ENCODE peak calls at places on chromosome X, in seven cellular contexts. A is mucosa of descending colon, Q is cardiac muscle cell, J is foreskin fibroblast, U is brain microvascular endothelial cell, S is dorsolateral prefrontal cortex, L is fibroblast of lung. W is an unnamed sample.

GRCh38 chrX:135383249-135383648 is 38.5 kb upstream of the SMIM10L2A start:
- DNase-seq in A (no peak), U (no peak), Q (no peak), L (no peak), S (no peak), J (no peak), W (no peak)

GRCh38 chrX:41384041-41384705 is 50.2 kb downstream of the DDX3X start:
- DNase-seq in U (peak), A (peak), L (peak), S (no peak), Q (peak), J (peak), W (peak)

GRCh38 chrX:397575-397974 is 10.9 kb upstream of the PPP2R3B start:
- DNase-seq in U (peak), Q (peak), A (no peak), L (peak), S (no peak), J (peak), W (peak)

GRCh38 chrX:86806786-86807185 is 658.5 kb downstream of the DACH2 start:
- DNase-seq in U (peak), Q (no peak), J (no peak), L (no peak), A (no peak), S (no peak), W (peak)

GRCh38 chrX:46587158-46587557 is 13.6 kb downstream of the CHST7 start:
- DNase-seq in S (no peak), L (peak), U (peak), A (no peak), J (no peak), Q (peak), W (peak)

GRCh38 chrX:150146271-150146888 is 208.1 kb upstream of the EOLA2 start:
- DNase-seq in U (no peak), Q (no peak), S (no peak), L (no peak), J (no peak), A (no peak), W (no peak)

GRCh38 chrX:2708016-2708415 is 16.9 kb downstream of the CD99 start:
- DNase-seq in J (no peak), A (no peak), S (no peak), U (no peak), L (no peak), Q (no peak), W (peak)

GRCh38 chrX:152070186-152070585 is 68.2 kb downstream of the MAGEA10 start:
- DNase-seq in S (no peak), J (no peak), Q (no peak), A (no peak), L (peak), U (no peak), W (no peak)

GRCh38 chrX:141947350-141947749 is 43.7 kb downstream of the MAGEC1 start:
- DNase-seq in U (no peak), S (no peak), J (no peak), A (no peak), Q (no peak), L (no peak), W (no peak)

GRCh38 chrX:104988038-104988437 is 232.5 kb downstream of the TEX13A start:
- DNase-seq in S (no peak), J (no peak), L (peak), Q (no peak), A (no peak), U (no peak), W (no peak)

GRCh38 chrX:69107231-69107739 is 58.0 kb downstream of the PJA1 start:
- DNase-seq in A (no peak), Q (peak), L (no peak), J (no peak), U (no peak), S (no peak), W (no peak)

GRCh38 chrX:51614353-51614752 is 4.4 kb downstream of the CENPVL3 start:
- DNase-seq in L (peak), J (peak), S (no peak), A (no peak), U (peak), Q (peak), W (peak)
- H3K4me3 ChIP-seq in L (no peak), J (no peak), S (no peak), A (no peak), U (no peak), Q (no peak), W (no peak)

GRCh38 chrX:153379971-153380581 is 21.1 kb downstream of the PNMA6E start:
- DNase-seq in Q (no peak), A (no peak), U (no peak), J (no peak), S (no peak), L (no peak), W (no peak)

GRCh38 chrX:153379508-153379907 is 21.6 kb downstream of the PNMA6E start:
- DNase-seq in Q (no peak), A (no peak), L (no peak), J (no peak), S (no peak), U (no peak), W (no peak)

GRCh38 chrX:153382563-153383482 is 18.3 kb downstream of the PNMA6E start:
- DNase-seq in A (no peak), L (no peak), U (no peak), J (no peak), Q (no peak), S (no peak), W (no peak)

GRCh38 chrX:153380691-153381090 is 20.5 kb downstream of the PNMA6E start:
- DNase-seq in L (no peak), S (no peak), A (no peak), Q (no peak), J (no peak), U (no peak), W (no peak)

DNA sequence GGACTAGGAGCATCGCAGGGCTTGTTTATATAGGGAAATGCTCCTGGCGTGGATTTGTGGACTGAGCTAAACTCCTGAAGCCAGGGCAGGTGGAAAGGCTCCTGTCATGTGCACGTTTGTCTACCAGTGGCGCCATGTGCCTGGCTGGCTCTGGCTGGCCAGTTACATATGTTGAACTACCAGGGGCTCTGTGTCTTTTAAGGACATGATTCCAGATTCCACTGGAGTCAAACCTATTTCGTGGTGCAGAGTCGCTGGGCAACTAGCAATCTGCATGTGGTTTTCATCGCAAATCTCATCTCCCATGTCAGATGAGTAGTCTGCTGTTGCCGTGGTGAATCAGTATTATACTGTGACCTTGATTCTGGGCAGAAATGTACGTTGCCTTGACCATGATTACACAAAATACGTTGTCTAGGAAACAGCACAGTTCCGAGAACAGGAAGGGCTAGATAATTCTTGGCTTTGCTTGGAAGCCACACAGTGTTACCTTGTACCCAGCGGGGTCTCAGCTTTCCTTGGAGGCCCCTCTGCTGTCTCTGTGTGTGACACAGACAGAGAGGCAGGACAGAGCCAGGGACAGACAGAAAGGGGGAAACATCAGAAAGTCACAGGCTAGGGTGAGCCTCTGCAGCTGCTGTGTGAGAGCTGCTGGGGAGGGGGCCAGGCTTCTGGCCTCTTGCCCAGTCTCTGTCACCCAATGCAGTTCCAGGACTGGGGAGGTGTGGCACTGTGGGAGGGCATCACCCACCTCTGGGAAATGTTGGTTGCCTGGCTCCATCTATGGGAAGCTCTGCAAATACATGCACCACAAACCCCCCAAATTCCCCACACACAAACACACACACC is 19.2 kb downstream of the PNMA6E start:
- DNase-seq in Q (peak), A (no peak), J (peak), U (peak), S (no peak), L (peak), W (peak)
- TF ChIP-seq CTCF in Q (peak), A (no peak), J (no peak), U (peak), S (no peak), L (peak), W (peak)

GRCh38 chrX:49209434-49210251 is 9.7 kb upstream of the SYP start:
- DNase-seq in S (no peak), A (no peak), Q (no peak), U (no peak), L (no peak), J (no peak), W (peak)

GRCh38 chrX:49211074-49211473 is 11.1 kb upstream of the SYP start:
- DNase-seq in J (no peak), L (no peak), A (no peak), S (no peak), Q (no peak), U (no peak), W (no peak)

GRCh38 chrX:49208399-49208798 is 8.4 kb upstream of the SYP start:
- DNase-seq in L (no peak), S (no peak), U (no peak), J (no peak), Q (no peak), A (no peak), W (no peak)

GRCh38 chrX:49212209-49212608 is 12.2 kb upstream of the SYP start:
- DNase-seq in J (no peak), L (no peak), Q (no peak), A (no peak), U (no peak), S (no peak), W (no peak)

GRCh38 chrX:49210406-49210805 is 10.4 kb upstream of the SYP start:
- DNase-seq in Q (no peak), S (no peak), U (no peak), J (no peak), L (no peak), A (no peak), W (no peak)
- H3K4me3 ChIP-seq in Q (no peak), S (no peak), U (no peak), J (no peak), L (no peak), A (no peak), W (no peak)

DNA sequence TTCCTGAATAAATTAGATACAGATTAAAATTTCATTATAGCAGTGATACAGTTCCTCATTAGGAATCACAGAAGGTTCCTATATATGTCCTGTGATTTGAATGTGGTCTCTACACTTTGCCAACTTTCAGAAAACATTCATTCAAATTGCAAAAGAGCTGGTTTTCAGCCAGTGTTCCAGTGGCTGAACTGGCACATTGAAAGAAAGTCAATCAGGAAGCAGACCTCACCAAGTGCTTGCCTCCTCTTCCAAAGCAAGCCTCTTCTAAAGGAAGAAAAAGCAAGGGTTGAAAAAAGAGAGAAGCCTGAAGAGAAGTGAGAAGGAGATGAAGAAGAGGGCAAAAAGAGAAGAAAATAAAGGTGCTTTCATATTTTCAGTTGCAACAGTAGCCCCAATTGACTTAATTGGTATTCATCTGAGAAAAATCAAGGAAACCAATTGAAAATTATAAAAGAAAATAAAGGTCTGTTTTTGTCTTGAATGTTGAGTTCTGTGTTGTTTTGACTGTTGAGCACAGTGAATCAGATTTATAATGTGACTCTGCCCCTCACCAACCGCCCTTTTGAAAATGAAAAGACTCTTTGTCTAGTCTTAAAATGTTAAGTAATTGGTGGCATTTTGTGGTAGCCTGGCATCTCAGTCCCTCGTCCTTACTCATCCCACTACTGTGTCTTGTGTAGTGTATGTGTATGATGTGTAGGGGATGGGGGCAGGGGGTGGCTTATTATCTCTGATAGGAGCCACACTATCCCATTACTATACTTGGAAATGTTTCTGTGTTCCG is 12.5 kb downstream of the KLHL34 start:
- DNase-seq in A (no peak), Q (no peak), L (no peak), S (no peak), U (no peak), J (no peak), W (no peak)
- TF ChIP-seq CTCF in A (no peak), Q (no peak), L (no peak), S (no peak), U (no peak), J (no peak), W (no peak)

GRCh38 chrX:110219920-110220319 is 98.0 kb downstream of the AMMECR1 start:
- DNase-seq in S (no peak), U (no peak), J (peak), Q (peak), L (peak), A (no peak), W (peak)
- H3K4me3 ChIP-seq in S (no peak), U (no peak), J (no peak), Q (no peak), L (no peak), A (no peak), W (no peak)

DNA sequence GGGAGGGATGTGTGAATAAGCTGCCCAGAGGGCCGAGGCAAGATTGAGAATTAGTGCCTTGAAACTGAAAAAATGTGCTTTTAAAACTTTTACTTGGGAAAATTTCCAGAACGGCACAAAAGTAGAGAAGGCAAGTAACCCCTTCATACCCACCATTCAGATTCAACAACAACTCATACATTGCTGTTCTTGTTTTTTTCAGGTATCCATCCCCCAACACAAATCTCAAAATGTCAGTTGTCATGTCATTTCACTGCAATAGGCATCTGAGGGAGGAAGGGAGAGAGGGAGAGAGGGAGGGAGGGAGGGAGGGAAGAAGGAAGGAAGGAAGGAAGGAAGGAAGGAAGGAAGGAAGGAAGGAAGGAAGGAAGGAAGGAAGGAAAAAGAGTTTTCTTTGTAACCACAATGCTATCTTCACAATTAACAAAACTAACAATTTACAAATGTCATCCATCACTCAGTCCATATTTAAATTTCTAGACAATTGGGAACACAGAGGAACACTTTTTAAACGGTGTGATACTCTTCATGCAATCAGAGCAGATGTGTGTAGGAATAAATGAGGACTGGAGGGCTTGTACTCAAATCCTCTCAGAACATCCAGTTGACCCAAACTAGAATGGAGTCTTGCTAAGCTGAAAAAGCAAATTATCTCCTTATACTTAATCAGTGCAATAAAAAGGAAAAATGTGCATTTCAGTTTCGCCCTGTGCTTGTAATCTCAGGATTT is 54.8 kb upstream of the ADGRG2 start:
- DNase-seq in S (no peak), L (no peak), Q (no peak), U (no peak), A (no peak), J (no peak), W (no peak)
- TF ChIP-seq CTCF in S (no peak), L (no peak), Q (no peak), U (no peak), A (no peak), J (no peak), W (no peak)

DNA sequence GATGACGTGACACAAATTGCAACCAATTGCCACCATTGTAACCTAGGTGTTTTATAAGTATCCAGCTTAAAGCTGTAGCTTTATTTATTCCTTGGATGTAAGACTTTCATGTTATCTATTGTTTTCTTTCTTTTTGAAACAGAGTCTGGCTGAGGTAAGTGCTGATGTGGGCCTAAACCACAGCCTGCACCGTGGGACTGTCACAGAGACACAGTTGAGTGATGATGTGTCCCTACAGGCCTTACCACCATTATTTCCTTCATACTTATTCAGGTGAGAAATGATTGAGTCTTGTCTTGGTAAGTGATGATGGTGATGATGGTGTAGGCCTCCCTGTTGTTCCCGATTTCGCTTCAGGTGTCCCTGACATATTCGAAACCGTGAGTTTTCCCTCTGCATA is 8.3 kb downstream of the ATXN3L start:
- DNase-seq in A (no peak), U (no peak), S (no peak), Q (no peak), J (no peak), L (no peak), W (no peak)
- H3K4me3 ChIP-seq in A (no peak), U (no peak), S (no peak), Q (no peak), J (no peak), L (no peak), W (no peak)

GRCh38 chrX:154380153-154380552 is 1.1 kb downstream of the EMD start:
- DNase-seq in A (no peak), J (no peak), Q (peak), U (no peak), S (no peak), L (no peak), W (peak)
- TF ChIP-seq CTCF in A (no peak), J (no peak), Q (no peak), U (no peak), S (no peak), L (no peak), W (no peak)

GRCh38 chrX:145881175-145881867 is 63.7 kb downstream of the SLITRK2 start:
- DNase-seq in L (no peak), S (no peak), Q (no peak), J (no peak), A (no peak), U (no peak), W (no peak)

DNA sequence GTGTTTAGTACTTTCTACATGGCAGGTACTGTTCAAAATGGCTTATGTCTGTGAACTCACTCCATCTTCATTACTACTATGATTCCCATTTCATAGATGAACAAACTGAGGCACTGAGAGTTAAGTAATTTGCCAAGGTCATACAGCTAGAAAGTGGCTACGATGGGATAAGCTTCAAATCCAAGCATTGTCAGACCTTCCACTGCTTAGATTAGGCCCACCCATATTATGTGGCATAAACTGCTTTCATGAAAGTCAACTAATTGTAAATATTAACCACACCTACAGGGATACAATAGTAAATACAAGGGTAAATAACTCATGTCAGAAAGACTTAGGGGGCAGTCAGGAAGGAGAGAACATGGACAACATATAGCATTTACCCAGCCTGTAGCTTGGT is 68.8 kb downstream of the SLITRK2 start:
- DNase-seq in L (no peak), S (no peak), Q (no peak), A (no peak), U (no peak), J (no peak), W (no peak)
- H3K4me3 ChIP-seq in L (no peak), S (no peak), Q (no peak), A (no peak), U (no peak), J (no peak), W (no peak)

GRCh38 chrX:129423191-129423590 is 100.1 kb downstream of the SMARCA1 start:
- DNase-seq in A (no peak), L (no peak), S (no peak), Q (no peak), J (no peak), U (no peak), W (no peak)

GRCh38 chrX:129427267-129427666 is 96.0 kb downstream of the SMARCA1 start:
- DNase-seq in A (no peak), J (no peak), Q (no peak), L (no peak), S (no peak), U (no peak), W (no peak)
- TF ChIP-seq CTCF in A (no peak), J (no peak), Q (no peak), L (no peak), S (no peak), U (no peak), W (no peak)